ENCODE peak calls at places on chromosome 22, in six cellular contexts. Z is natural killer cell; D is body of pancreas; R is AG04449; X is prostate gland; O is CD4-positive, alpha-beta T cell. T is an unnamed sample.
A peak's percentile ranks its signal among the peaks of the same experiment; 100 is the strongest.

GRCh38 chr22:21698430-21699329 is 32.9 kb downstream of the PPIL2 start:
- DNase-seq in O (no peak), Z (no peak), R (no peak), D (no peak), X (no peak), T (no peak)

GRCh38 chr22:40718250-40719204 is 39.2 kb downstream of the MCHR1 start:
- DNase-seq in X (no peak), Z (no peak), R (no peak), O (no peak), D (no peak), T (no peak)

GRCh38 chr22:46063861-46064235 is 86.5 kb upstream of the PPARA start:
- DNase-seq in X (peak; percentile 61), D (peak; percentile 54), O (no peak), Z (no peak), R (no peak), T (no peak)

GRCh38 chr22:43110927-43111623 is 525 bp downstream of the BIK start:
- DNase-seq in O (peak; percentile 41), Z (no peak), D (peak; percentile 70), X (peak; percentile 57), R (no peak), T (no peak)

GRCh38 chr22:47826016-47826415 is 1063.6 kb downstream of the TBC1D22A start:
- DNase-seq in R (no peak), O (no peak), D (no peak), X (no peak), Z (no peak), T (no peak)

GRCh38 chr22:47165998-47166397 is 403.5 kb downstream of the TBC1D22A start:
- DNase-seq in Z (no peak), R (no peak), X (no peak), D (peak; percentile 7), O (no peak), T (peak; percentile 3)

GRCh38 chr22:17705565-17706450 is 67.3 kb downstream of the BCL2L13 start:
- DNase-seq in X (no peak), Z (no peak), R (no peak), D (no peak), O (no peak), T (no peak)

GRCh38 chr22:35531695-35532094 is 8.9 kb upstream of the RASD2 start:
- DNase-seq in D (no peak), Z (no peak), R (no peak), X (no peak), O (no peak), T (no peak)

GRCh38 chr22:33023119-33023827 is 34.9 kb downstream of the SYN3 start:
- DNase-seq in Z (no peak), R (no peak), X (no peak), O (no peak), D (no peak), T (no peak)

GRCh38 chr22:20021196-20022181 is 579 bp downstream of the TANGO2 start:
- DNase-seq in D (peak; percentile 78), O (no peak), R (peak; percentile 2), Z (no peak), X (peak; percentile 52), T (no peak)

GRCh38 chr22:50528682-50529415 is 963 bp downstream of the TYMP start:
- DNase-seq in R (no peak), Z (no peak), X (no peak), O (no peak), D (no peak), T (no peak)

GRCh38 chr22:40482391-40482790 is 112.0 kb downstream of the SGSM3 start:
- DNase-seq in O (no peak), Z (no peak), X (no peak), R (no peak), D (no peak), T (no peak)

GRCh38 chr22:38927033-38927789 is 30.2 kb upstream of the APOBEC3A start:
- DNase-seq in D (peak; percentile 89), R (no peak), O (peak; percentile 26), X (peak; percentile 62), Z (peak; percentile 27), T (no peak)

GRCh38 chr22:40385041-40385782 is 14.8 kb downstream of the SGSM3 start:
- DNase-seq in Z (no peak), O (no peak), X (no peak), R (no peak), D (no peak), T (no peak)

GRCh38 chr22:46744581-46744980 is 6.5 kb upstream of the CERK start:
- DNase-seq in Z (no peak), R (no peak), O (no peak), D (no peak), X (no peak), T (no peak)

GRCh38 chr22:40128989-40129388 is 48.7 kb upstream of the TNRC6B start:
- DNase-seq in D (no peak), Z (peak; percentile 39), X (no peak), R (no peak), O (no peak), T (no peak)

GRCh38 chr22:26646158-26646557 is 11.2 kb upstream of the MIAT start:
- DNase-seq in D (no peak), Z (no peak), R (no peak), O (no peak), X (no peak), T (no peak)

GRCh38 chr22:36049678-36049997 is 21.0 kb upstream of the RBFOX2 start:
- DNase-seq in D (no peak), O (no peak), X (no peak), Z (no peak), R (no peak), T (no peak)

GRCh38 chr22:21726650-21727049 is 8.9 kb downstream of the YPEL1 start:
- DNase-seq in R (no peak), Z (peak; percentile 49), O (no peak), X (no peak), D (peak; percentile 29), T (no peak)

GRCh38 chr22:48837341-48837935 is 990.2 kb downstream of the BRD1 start:
- DNase-seq in R (no peak), X (no peak), O (no peak), D (no peak), Z (no peak), T (no peak)

GRCh38 chr22:48835364-48835763 is 992.3 kb downstream of the BRD1 start:
- DNase-seq in O (no peak), R (no peak), Z (no peak), D (no peak), X (no peak), T (no peak)

GRCh38 chr22:48835857-48836672 is 991.6 kb downstream of the BRD1 start:
- DNase-seq in X (no peak), R (no peak), D (no peak), O (no peak), Z (no peak), T (no peak)

GRCh38 chr22:48838376-48838775 is 989.3 kb downstream of the BRD1 start:
- DNase-seq in O (no peak), R (no peak), Z (no peak), D (no peak), X (no peak), T (no peak)

GRCh38 chr22:48836673-48837340 is 990.9 kb downstream of the BRD1 start:
- DNase-seq in D (no peak), X (no peak), R (no peak), Z (no peak), O (no peak), T (no peak)
- TF ChIP-seq CTCF in D (no peak), X (no peak), R (no peak), Z (no peak), O (no peak), T (no peak)

GRCh38 chr22:23882370-23882769 is 11.8 kb upstream of the MIF start:
- DNase-seq in D (no peak), Z (no peak), O (no peak), X (no peak), R (no peak), T (no peak)
- TF ChIP-seq CTCF in D (no peak), Z (no peak), O (no peak), X (no peak), R (no peak), T (no peak)

GRCh38 chr22:30949934-30950660 is 18.5 kb downstream of the MORC2 start:
- DNase-seq in X (no peak), O (no peak), R (no peak), Z (no peak), D (no peak), T (no peak)
- TF ChIP-seq CTCF in X (no peak), O (no peak), R (no peak), Z (no peak), D (no peak), T (no peak)

GRCh38 chr22:48843640-48844039 is 984.0 kb downstream of the BRD1 start:
- DNase-seq in R (no peak), O (no peak), D (no peak), X (no peak), Z (no peak), T (no peak)

GRCh38 chr22:48842976-48843375 is 984.7 kb downstream of the BRD1 start:
- DNase-seq in O (no peak), Z (no peak), R (no peak), X (no peak), D (no peak), T (no peak)

GRCh38 chr22:48842583-48842945 is 985.1 kb downstream of the BRD1 start:
- DNase-seq in O (no peak), X (no peak), Z (no peak), D (no peak), R (no peak), T (no peak)

GRCh38 chr22:48840112-48840949 is 987.3 kb downstream of the BRD1 start:
- DNase-seq in X (no peak), R (no peak), Z (no peak), D (no peak), O (no peak), T (no peak)

GRCh38 chr22:48841881-48842582 is 985.6 kb downstream of the BRD1 start:
- DNase-seq in X (no peak), R (no peak), Z (no peak), D (no peak), O (no peak), T (no peak)
- TF ChIP-seq CTCF in X (no peak), R (no peak), Z (no peak), D (no peak), O (no peak), T (no peak)

GRCh38 chr22:37328017-37328416 is 45.7 kb downstream of the CYTH4 start:
- DNase-seq in Z (no peak), R (no peak), O (no peak), X (no peak), D (no peak), T (no peak)

GRCh38 chr22:37331034-37331428 is 48.7 kb downstream of the CYTH4 start:
- DNase-seq in R (no peak), O (no peak), D (no peak), X (no peak), Z (no peak), T (no peak)

GRCh38 chr22:37329239-37330140 is 47.2 kb downstream of the CYTH4 start:
- DNase-seq in R (no peak), D (no peak), X (no peak), Z (no peak), O (no peak), T (no peak)

GRCh38 chr22:37331811-37332536 is 49.7 kb downstream of the CYTH4 start:
- DNase-seq in D (no peak), O (no peak), Z (no peak), R (no peak), X (no peak), T (no peak)

GRCh38 chr22:37330200-37331033 is 48.1 kb downstream of the CYTH4 start:
- DNase-seq in O (no peak), X (no peak), R (no peak), Z (no peak), D (peak; percentile 81), T (no peak)
- TF ChIP-seq CTCF in O (no peak), X (no peak), R (peak; percentile 40), Z (no peak), D (no peak), T (no peak)